ENCODE peak calls at places on chromosomes 11 and 22, in five cellular contexts. One of them, this sample, is unnamed.

GRCh38 chr11:35615911-35616900 is 2.1 kb upstream of the FJX1 start:
- DNase-seq in SK-N-SH: peak
- DNase-seq in GM12892: no peak
- DNase-seq in K562: peak
- DNase-seq in H1: no peak
- DNase-seq in this sample: no peak

GRCh38 chr11:43396617-43397016 is 37.9 kb downstream of the TTC17 start:
- DNase-seq in H1: no peak
- DNase-seq in SK-N-SH: no peak
- DNase-seq in K562: no peak
- DNase-seq in GM12892: no peak
- DNase-seq in this sample: no peak

GRCh38 chr22:45995405-45996101 is 18.6 kb upstream of the WNT7B start:
- DNase-seq in K562: no peak
- DNase-seq in H1: no peak
- DNase-seq in GM12892: no peak
- DNase-seq in SK-N-SH: no peak
- DNase-seq in this sample: no peak

GRCh38 chr11:35040221-35040942 is 98.6 kb upstream of the CD44 start:
- DNase-seq in H1: no peak
- DNase-seq in GM12892: no peak
- DNase-seq in K562: no peak
- DNase-seq in SK-N-SH: no peak
- DNase-seq in this sample: no peak

GRCh38 chr22:46531776-46532175 is 5.6 kb downstream of the CELSR1 start:
- DNase-seq in K562: no peak
- DNase-seq in SK-N-SH: no peak
- DNase-seq in GM12892: no peak
- DNase-seq in H1: no peak
- DNase-seq in this sample: no peak

GRCh38 chr11:64602466-64603070 is 11.5 kb downstream of the SLC22A12 start:
- DNase-seq in K562: no peak
- DNase-seq in GM12892: no peak
- DNase-seq in SK-N-SH: no peak
- DNase-seq in H1: no peak
- DNase-seq in this sample: no peak

GRCh38 chr11:76513654-76514034 is 68.8 kb downstream of the EMSY start:
- DNase-seq in H1: no peak
- DNase-seq in K562: no peak
- DNase-seq in SK-N-SH: no peak
- DNase-seq in GM12892: no peak
- DNase-seq in this sample: no peak

GRCh38 chr11:130580372-130580771 is 131.9 kb downstream of the ADAMTS15 start:
- DNase-seq in SK-N-SH: no peak
- DNase-seq in K562: no peak
- DNase-seq in GM12892: no peak
- DNase-seq in H1: no peak
- DNase-seq in this sample: no peak

GRCh38 chr22:27088026-27088425 is 430.6 kb downstream of the MIAT start:
- DNase-seq in SK-N-SH: no peak
- DNase-seq in GM12892: no peak
- DNase-seq in K562: no peak
- DNase-seq in H1: no peak
- DNase-seq in this sample: no peak

GRCh38 chr22:33757443-33758124 is 162.7 kb downstream of the LARGE1 start:
- DNase-seq in SK-N-SH: no peak
- DNase-seq in K562: no peak
- DNase-seq in H1: no peak
- DNase-seq in GM12892: no peak
- DNase-seq in this sample: no peak

GRCh38 chr11:110134120-110134519 is 40.9 kb downstream of the ZC3H12C start:
- DNase-seq in H1: no peak
- DNase-seq in GM12892: no peak
- DNase-seq in K562: no peak
- DNase-seq in SK-N-SH: no peak
- DNase-seq in this sample: no peak

GRCh38 chr22:20429254-20430100 is 8.1 kb downstream of the SCARF2 start:
- DNase-seq in GM12892: peak
- DNase-seq in H1: peak
- DNase-seq in SK-N-SH: peak
- DNase-seq in K562: peak
- DNase-seq in this sample: peak
- TF ChIP-seq TAF1 in GM12892: no peak
- TF ChIP-seq TAF1 in H1: no peak
- TF ChIP-seq TAF1 in SK-N-SH: no peak
- TF ChIP-seq TAF1 in K562: peak
- TF ChIP-seq TAF1 in this sample: no peak

DNA sequence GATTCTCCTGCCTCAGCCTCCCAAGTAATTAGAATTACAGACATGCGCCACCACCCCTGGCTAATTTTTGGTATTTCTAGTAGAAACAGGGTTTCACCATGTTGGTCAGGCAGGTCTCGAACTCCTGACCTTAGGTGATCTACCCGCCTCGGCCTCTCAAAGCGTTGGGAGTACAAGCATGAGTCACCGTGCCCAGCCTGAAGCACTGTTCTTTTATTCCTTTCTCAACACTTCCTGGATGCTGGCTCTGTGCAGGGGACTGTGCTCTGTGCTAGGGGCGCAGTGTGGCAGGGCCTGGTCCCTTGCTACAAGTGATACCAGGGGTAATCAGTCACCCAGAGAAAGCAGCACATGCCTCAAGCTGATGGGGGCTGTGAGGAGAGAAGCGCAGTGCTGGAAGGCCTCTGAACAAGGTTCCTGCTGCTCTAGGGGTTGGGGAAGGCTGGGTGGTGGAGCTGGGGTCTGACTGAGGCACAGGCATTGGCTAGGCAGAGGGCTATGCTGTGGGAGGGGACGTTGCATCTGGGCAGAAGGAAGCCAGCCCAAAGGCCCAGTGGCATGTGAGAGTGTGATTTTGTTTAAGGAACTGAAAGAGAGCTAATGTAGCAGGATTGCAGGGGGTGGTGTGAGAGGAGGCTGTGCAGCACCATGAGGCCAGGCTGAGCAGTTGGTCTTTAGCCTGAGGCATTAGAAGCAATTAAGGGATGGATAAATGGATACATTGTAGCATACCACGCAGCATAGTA is 42.5 kb downstream of the CABIN1 start:
- DNase-seq in K562: no peak
- DNase-seq in H1: no peak
- DNase-seq in SK-N-SH: no peak
- DNase-seq in GM12892: peak
- DNase-seq in this sample: peak
- TF ChIP-seq TAF1 in K562: no peak
- TF ChIP-seq TAF1 in H1: no peak
- TF ChIP-seq TAF1 in SK-N-SH: no peak
- TF ChIP-seq TAF1 in GM12892: no peak
- TF ChIP-seq TAF1 in this sample: no peak

GRCh38 chr22:40071720-40072119 is 77.0 kb downstream of the FAM83F start:
- DNase-seq in SK-N-SH: no peak
- DNase-seq in H1: no peak
- DNase-seq in K562: no peak
- DNase-seq in GM12892: no peak
- DNase-seq in this sample: no peak

GRCh38 chr22:40065981-40066380 is 71.2 kb downstream of the FAM83F start:
- DNase-seq in SK-N-SH: no peak
- DNase-seq in K562: no peak
- DNase-seq in GM12892: no peak
- DNase-seq in H1: no peak
- DNase-seq in this sample: no peak

GRCh38 chr22:40070701-40071100 is 75.9 kb downstream of the FAM83F start:
- DNase-seq in H1: no peak
- DNase-seq in K562: no peak
- DNase-seq in GM12892: no peak
- DNase-seq in SK-N-SH: no peak
- DNase-seq in this sample: no peak

GRCh38 chr22:40067639-40068038 is 72.9 kb downstream of the FAM83F start:
- DNase-seq in SK-N-SH: no peak
- DNase-seq in K562: no peak
- DNase-seq in GM12892: no peak
- DNase-seq in H1: no peak
- DNase-seq in this sample: no peak
- TF ChIP-seq TAF1 in SK-N-SH: no peak
- TF ChIP-seq TAF1 in K562: no peak
- TF ChIP-seq TAF1 in GM12892: no peak
- TF ChIP-seq TAF1 in H1: no peak
- TF ChIP-seq TAF1 in this sample: no peak

DNA sequence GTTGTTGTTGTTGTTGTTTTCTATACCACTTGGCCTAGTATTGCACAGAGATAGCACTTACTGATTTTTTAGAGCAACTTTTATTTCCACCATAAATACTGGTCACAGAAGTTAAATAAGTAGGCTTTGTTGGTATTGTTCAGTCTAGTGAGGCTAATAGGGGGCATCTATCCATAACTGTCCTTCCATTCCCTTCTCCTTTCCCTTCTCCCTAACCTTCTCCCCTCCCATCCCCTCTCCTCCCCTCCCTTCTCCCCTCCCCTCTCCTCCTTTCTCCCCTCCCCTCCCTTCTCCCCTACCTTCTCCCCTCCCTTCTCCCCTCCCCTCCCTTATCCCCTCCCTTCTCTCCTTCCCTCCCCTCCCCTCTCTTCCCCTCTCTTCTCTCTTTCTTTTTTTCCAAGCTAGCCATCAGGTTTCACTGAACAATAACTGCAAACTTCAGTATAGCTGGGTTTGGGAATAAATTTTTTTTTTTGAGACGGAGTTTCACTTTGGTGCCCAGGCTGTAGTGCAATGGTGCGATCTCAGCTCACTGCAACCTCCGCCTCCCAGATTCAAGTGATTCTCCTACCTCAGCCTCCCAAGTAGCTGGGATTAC is 56.5 kb downstream of the STIM1 start:
- DNase-seq in H1: no peak
- DNase-seq in SK-N-SH: no peak
- DNase-seq in K562: no peak
- DNase-seq in GM12892: no peak
- DNase-seq in this sample: no peak
- TF ChIP-seq TAF1 in H1: no peak
- TF ChIP-seq TAF1 in SK-N-SH: no peak
- TF ChIP-seq TAF1 in K562: no peak
- TF ChIP-seq TAF1 in GM12892: no peak
- TF ChIP-seq TAF1 in this sample: no peak